ENCODE peak calls at places on chromosome 14, in eight cellular contexts. P is psoas muscle, J is fibroblast of lung, B is heart left ventricle, Z is HepG2, Y is tibial nerve, K is IMR-90, X is OCI-LY7. I is an unnamed sample. For H3K4me1, the result is how much of the 10 kb centered on the place peaks cover.

GRCh38 chr14:92475037-92475436 is 38.5 kb upstream of the RIN3 start:
- DNase-seq in X (no peak), Y (no peak), B (no peak), Z (no peak), K (no peak), P (no peak), J (no peak), I (no peak)

GRCh38 chr14:57999471-57999870 is 133.6 kb upstream of the SLC35F4 start:
- DNase-seq in Y (no peak), Z (no peak), X (no peak), P (no peak), J (no peak), B (no peak), K (no peak), I (no peak)

GRCh38 chr14:92492261-92492660 is 21.3 kb upstream of the RIN3 start:
- DNase-seq in Z (no peak), X (no peak), Y (peak), P (no peak), J (no peak), K (no peak), B (no peak), I (no peak)

GRCh38 chr14:69522026-69522425 is 37.5 kb downstream of the PLEKHD1 start:
- DNase-seq in K (no peak), B (no peak), P (no peak), X (no peak), J (no peak), Y (no peak), Z (no peak), I (no peak)

GRCh38 chr14:80973918-80974317 is 18.5 kb downstream of the TSHR start:
- DNase-seq in X (no peak), B (no peak), K (no peak), Z (no peak), P (no peak), Y (no peak), J (peak), I (no peak)

GRCh38 chr14:69886843-69887242 is 7.6 kb downstream of the SMOC1 start:
- DNase-seq in K (peak), Y (no peak), P (no peak), B (no peak), Z (no peak), J (peak), X (no peak), I (no peak)

GRCh38 chr14:105203057-105203494 is 22.0 kb upstream of the NUDT14 start:
- DNase-seq in Z (no peak), P (peak), K (peak), B (peak), X (peak), Y (peak), J (peak), I (peak)

GRCh38 chr14:102182190-102182589 is 42.5 kb downstream of the WDR20 start:
- DNase-seq in J (peak), B (no peak), P (no peak), Y (no peak), X (no peak), K (peak), Z (no peak), I (no peak)

GRCh38 chr14:69877492-69877891 is 1.7 kb upstream of the SMOC1 start:
- DNase-seq in P (no peak), J (peak), Y (no peak), X (peak), B (no peak), Z (no peak), K (peak), I (no peak)

GRCh38 chr14:33916663-33917565 is 34.0 kb downstream of the EGLN3 start:
- DNase-seq in J (peak), K (no peak), P (no peak), Z (no peak), B (no peak), Y (no peak), X (no peak), I (no peak)

GRCh38 chr14:30971586-30971985 is 53.9 kb upstream of the AP4S1 start:
- DNase-seq in X (no peak), P (no peak), B (no peak), Z (no peak), K (no peak), Y (no peak), J (peak), I (no peak)

GRCh38 chr14:99188721-99189120 is 83.3 kb downstream of the BCL11B start:
- DNase-seq in Z (no peak), B (no peak), J (no peak), P (no peak), K (no peak), X (no peak), Y (no peak), I (no peak)

GRCh38 chr14:44896275-44897040 is 65.3 kb downstream of the KLHL28 start:
- DNase-seq in B (no peak), X (no peak), P (no peak), Y (no peak), Z (peak), J (no peak), K (no peak), I (no peak)

GRCh38 chr14:70931008-70931407 is 23.7 kb downstream of the PCNX1 start:
- DNase-seq in Z (no peak), P (no peak), B (no peak), Y (no peak), J (peak), K (peak), X (no peak), I (no peak)

GRCh38 chr14:77026930-77027537 is 1.5 kb downstream of the IRF2BPL start:
- DNase-seq in K (peak), Y (no peak), Z (no peak), P (peak), J (peak), X (peak), B (peak), I (peak)
- H3K4me1 ChIP-seq in K (under half), Y (half or more), Z (half or more), P (half or more), J (under half), X (half or more), B (half or more), I (half or more)

GRCh38 chr14:53151523-53151866 is 1.6 kb downstream of the DDHD1 start:
- DNase-seq in X (no peak), Y (no peak), B (no peak), P (no peak), K (no peak), J (no peak), Z (no peak), I (no peak)
- H3K27ac ChIP-seq in X (peak), Y (no peak), B (peak), P (no peak), K (no peak), J (peak), Z (no peak), I (peak)

DNA sequence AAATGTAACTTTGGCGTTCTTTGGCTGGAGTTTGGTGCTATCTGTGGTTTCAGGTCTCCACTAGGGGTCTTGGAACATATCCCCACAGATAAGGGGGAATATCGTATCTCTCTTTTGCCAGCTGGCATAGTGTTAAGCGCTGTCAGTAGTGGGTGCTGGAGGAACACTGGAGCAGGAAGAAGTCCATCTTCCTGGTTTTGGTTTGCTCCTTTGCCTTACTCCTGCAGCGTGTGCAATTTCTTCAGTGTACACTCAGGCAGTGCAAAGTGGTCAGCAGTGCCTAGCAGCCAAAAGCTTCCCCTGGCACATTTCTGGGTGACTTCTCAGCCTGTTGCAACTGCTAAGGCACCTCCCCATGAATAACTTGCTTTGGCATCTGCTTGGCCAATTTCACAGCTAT is 11.7 kb upstream of the RIPK3 start:
- DNase-seq in P (no peak), K (peak), J (no peak), Z (no peak), X (no peak), B (no peak), Y (no peak), I (no peak)
- TF ChIP-seq CTCF in P (no peak), K (no peak), J (no peak), Z (peak), X (peak), B (no peak), Y (no peak), I (no peak)

GRCh38 chr14:52072266-52072780 is 3.5 kb upstream of the NID2 start:
- DNase-seq in J (no peak), Z (no peak), K (no peak), B (no peak), X (no peak), P (no peak), Y (no peak), I (no peak)
- H3K4me1 ChIP-seq in J (under half), Z (under half), K (under half), B (under half), X (under half), P (under half), Y (under half), I (under half)

GRCh38 chr14:95662376-95663186 is 23.6 kb upstream of the TCL1B start:
- DNase-seq in Z (no peak), J (no peak), P (no peak), Y (no peak), K (no peak), X (peak), B (no peak), I (no peak)
- H3K27ac ChIP-seq in Z (no peak), J (no peak), P (no peak), Y (no peak), K (no peak), X (peak), B (no peak), I (no peak)